ENCODE peak calls at places on chromosomes 13 and 19, in six cellular contexts. I, Y, W, F, E and D are unnamed samples.

GRCh38 chr13:80382576-80382975 is 41.6 kb upstream of the SPRY2 start:
- DNase-seq in I (no peak), Y (no peak), W (no peak), F (no peak), E (no peak), D (no peak)

GRCh38 chr13:30124131-30124768 is 183.1 kb downstream of the KATNAL1 start:
- DNase-seq in I (no peak), Y (no peak), W (no peak), F (no peak), E (no peak), D (no peak)

GRCh38 chr19:51799311-51799997 is 4.5 kb downstream of the FPR3 start:
- DNase-seq in I (no peak), Y (peak; percentile 99), W (no peak), F (peak; percentile 85), E (no peak), D (no peak)

GRCh38 chr13:93862259-93862658 is 617.2 kb downstream of the DCT start:
- DNase-seq in I (no peak), Y (peak; percentile 60), W (no peak), F (no peak), E (no peak), D (no peak)

GRCh38 chr13:113448885-113449692 is 4.2 kb downstream of the ADPRHL1 start:
- DNase-seq in I (peak; percentile 4), Y (peak; percentile 33), W (no peak), F (peak; percentile 92), E (peak; percentile 96), D (peak; percentile 89)

GRCh38 chr19:49114630-49115363 is 627 bp downstream of the LIN7B start:
- DNase-seq in I (no peak), Y (peak; percentile 72), W (peak; percentile 93), F (no peak), E (no peak), D (no peak)

GRCh38 chr13:109779074-109779473 is 7.3 kb downstream of the IRS2 start:
- DNase-seq in I (no peak), Y (no peak), W (no peak), F (no peak), E (no peak), D (no peak)

GRCh38 chr13:111485491-111486250 is 165.2 kb downstream of the TEX29 start:
- DNase-seq in I (no peak), Y (no peak), W (no peak), F (no peak), E (no peak), D (no peak)

GRCh38 chr19:7570761-7571160 is 24.9 kb upstream of the CAMSAP3 start:
- DNase-seq in I (no peak), Y (no peak), W (no peak), F (no peak), E (no peak), D (no peak)

GRCh38 chr13:75458696-75459422 is 23.1 kb downstream of the TBC1D4 start:
- DNase-seq in I (peak; percentile 49), Y (no peak), W (peak; percentile 4), F (no peak), E (no peak), D (no peak)

GRCh38 chr13:101811881-101812280 is 359.4 kb downstream of the ITGBL1 start:
- DNase-seq in I (no peak), Y (no peak), W (no peak), F (no peak), E (no peak), D (no peak)

DNA sequence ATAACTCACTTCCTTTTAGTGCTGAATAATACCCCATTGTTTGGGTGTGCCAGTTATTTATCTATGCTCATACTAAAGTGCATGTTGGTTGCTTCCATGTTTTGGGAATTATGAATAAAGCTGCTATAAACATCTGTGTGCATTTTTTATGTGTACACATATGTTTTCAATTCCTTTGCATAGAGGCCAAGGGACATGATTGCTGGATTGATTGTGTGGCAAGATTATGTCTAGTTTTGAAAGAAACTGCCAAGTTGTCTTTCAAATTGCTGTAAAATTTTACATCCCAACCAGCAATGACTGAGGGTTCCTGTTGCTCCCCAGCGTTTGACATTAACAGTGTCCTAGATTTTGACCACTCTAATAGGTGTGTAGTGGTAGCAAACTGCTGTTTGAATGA is 359.0 kb downstream of the ITGBL1 start:
- DNase-seq in I (no peak), Y (no peak), W (no peak), F (no peak), E (no peak), D (no peak)
- H3K9ac ChIP-seq in I (no peak overlapping the region), Y (no peak overlapping the region), W (no peak overlapping the region), F (no peak overlapping the region), E (no peak overlapping the region), D (no peak overlapping the region)

GRCh38 chr19:41914906-41915247 is 13.4 kb downstream of the ERFL start:
- DNase-seq in I (no peak), Y (peak; percentile 37), W (no peak), F (no peak), E (no peak), D (no peak)

GRCh38 chr19:41911889-41912731 is 16.1 kb downstream of the ERFL start:
- DNase-seq in I (no peak), Y (no peak), W (no peak), F (no peak), E (no peak), D (no peak)

GRCh38 chr19:41912899-41913475 is 15.3 kb downstream of the ERFL start:
- DNase-seq in I (no peak), Y (peak; percentile 52), W (peak; percentile 51), F (no peak), E (no peak), D (no peak)

GRCh38 chr19:41914191-41914834 is 13.9 kb downstream of the ERFL start:
- DNase-seq in I (no peak), Y (no peak), W (no peak), F (no peak), E (no peak), D (no peak)

DNA sequence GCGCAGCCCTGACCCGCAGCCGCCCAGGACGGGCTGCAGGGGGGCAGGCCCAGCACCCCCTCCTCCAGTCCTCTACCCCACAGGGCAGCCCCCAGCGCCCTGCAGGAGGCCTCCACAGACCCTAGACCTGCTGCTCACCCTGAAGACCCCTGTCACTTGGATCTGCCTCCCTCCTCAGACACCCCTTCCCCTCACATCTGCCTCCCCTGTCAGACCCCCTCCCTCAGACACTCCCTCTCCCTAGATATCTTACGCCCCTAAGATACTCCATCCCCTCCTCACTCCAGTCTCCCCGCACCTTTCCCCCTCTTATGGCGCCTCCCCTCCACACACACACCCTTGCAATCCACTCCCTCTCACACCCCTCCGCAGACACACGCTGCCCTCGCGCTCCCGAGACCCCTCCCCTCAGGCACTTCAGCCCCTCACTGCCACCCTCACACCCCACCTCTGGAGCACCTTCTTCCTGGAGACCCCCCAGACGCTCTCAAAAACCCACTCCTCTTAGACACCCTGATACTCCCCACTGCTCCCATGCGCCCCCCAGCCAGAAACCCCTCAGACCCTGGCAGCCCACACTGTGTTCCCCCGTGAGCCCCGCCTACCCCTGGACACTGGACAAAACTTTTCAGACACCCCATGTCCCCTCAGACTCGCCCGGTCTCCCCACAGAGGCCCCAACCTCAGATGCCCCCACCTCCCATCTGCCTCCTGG is 14.6 kb downstream of the ERFL start:
- DNase-seq in I (no peak), Y (no peak), W (no peak), F (no peak), E (no peak), D (no peak)
- H3K4me2 ChIP-seq in I (no peak overlapping the region), Y (no peak overlapping the region), W (peak overlapping the region; percentile 73), F (no peak overlapping the region), E (no peak overlapping the region), D (no peak overlapping the region)

DNA sequence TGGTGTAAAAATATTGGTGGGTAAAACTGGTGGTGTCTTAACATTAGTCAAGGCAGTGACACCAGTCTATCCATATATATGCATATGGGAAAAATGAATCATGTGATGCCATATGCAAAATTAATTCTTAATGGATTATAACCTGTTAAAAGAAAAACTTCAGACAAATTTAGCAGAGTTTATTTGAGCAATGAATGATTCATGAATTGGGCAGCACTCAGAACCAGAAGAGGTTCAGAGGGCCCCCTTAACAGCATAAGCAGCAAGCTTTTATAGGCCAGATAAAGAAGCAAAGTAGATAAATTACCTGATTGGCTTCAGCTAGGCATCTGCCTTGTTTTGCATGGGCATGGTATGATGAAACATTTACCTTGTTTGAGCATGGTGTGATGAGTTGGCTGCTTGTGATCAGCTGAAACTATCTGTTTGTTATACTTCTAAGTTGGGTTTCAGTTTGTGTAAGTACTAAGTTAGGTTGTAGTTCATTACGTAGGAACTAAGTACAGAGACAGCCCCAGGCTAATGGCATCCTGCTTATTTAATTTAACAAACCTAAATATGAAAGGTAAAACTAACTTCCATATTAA is 66.6 kb downstream of the DNAJC15 start:
- DNase-seq in I (no peak), Y (no peak), W (no peak), F (no peak), E (no peak), D (no peak)
- H3K9ac ChIP-seq in I (no peak overlapping the region), Y (no peak overlapping the region), W (no peak overlapping the region), F (no peak overlapping the region), E (no peak overlapping the region), D (no peak overlapping the region)

GRCh38 chr19:4908781-4909171 is 525 bp upstream of the UHRF1 start:
- DNase-seq in I (no peak), Y (no peak), W (no peak), F (no peak), E (no peak), D (no peak)

GRCh38 chr19:4909897-4910593 is 744 bp downstream of the UHRF1 start:
- DNase-seq in I (peak; percentile 51), Y (peak; percentile 97), W (peak; percentile 98), F (peak; percentile 57), E (peak; percentile 68), D (peak; percentile 49)

GRCh38 chr19:4906963-4907362 is 2.3 kb upstream of the UHRF1 start:
- DNase-seq in I (no peak), Y (no peak), W (no peak), F (no peak), E (no peak), D (no peak)

GRCh38 chr19:4909172-4909896 is at the start of gene UHRF1:
- DNase-seq in I (no peak), Y (peak; percentile 46), W (peak; percentile 58), F (no peak), E (no peak), D (no peak)

DNA sequence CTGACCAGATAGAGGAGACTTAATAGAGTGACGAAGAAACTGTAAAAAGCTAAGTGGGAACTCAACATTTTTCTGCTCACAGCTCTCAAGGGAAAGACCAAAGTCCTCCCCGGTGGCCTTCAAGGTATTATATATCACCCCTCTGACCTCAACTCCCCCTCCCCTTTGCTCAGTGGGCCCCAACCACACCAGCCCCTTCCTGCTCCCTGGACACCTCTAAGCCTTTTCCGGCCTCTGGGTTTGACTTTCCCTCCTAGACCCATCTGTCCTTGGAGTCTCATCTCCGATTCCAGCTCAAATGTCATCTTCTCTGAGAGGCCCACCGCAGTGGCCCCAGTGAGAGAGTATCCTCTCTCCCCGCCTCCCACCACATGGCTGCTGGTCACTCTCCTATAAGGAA is 990 bp upstream of the UHRF1 start:
- DNase-seq in I (no peak), Y (no peak), W (no peak), F (no peak), E (no peak), D (no peak)
- H3K4me2 ChIP-seq in I (no peak overlapping the region), Y (no peak overlapping the region), W (peak overlapping the region; percentile 96), F (no peak overlapping the region), E (no peak overlapping the region), D (no peak overlapping the region)